ENCODE peak calls at places on chromosomes 5 and 9, in seven cellular contexts. O, A, V, B, K, P and U are unnamed samples.

GRCh38 chr5:39998518-39998917 is 573.7 kb upstream of the DAB2 start:
- DNase-seq in P (no peak), A (peak; percentile 10), O (peak; percentile 3), V (no peak), B (no peak), K (no peak), U (no peak)

GRCh38 chr5:41510176-41510831 is at the start of gene PLCXD3:
- DNase-seq in K (peak; percentile 32), A (no peak), O (no peak), P (peak; percentile 20), B (no peak), V (no peak), U (no peak)

GRCh38 chr9:2127486-2127885 is 112.3 kb downstream of the SMARCA2 start:
- DNase-seq in A (no peak), V (peak; percentile 18), P (no peak), B (no peak), O (no peak), K (no peak), U (no peak)

GRCh38 chr5:125582358-125582757 is 835.9 kb upstream of the ZNF608 start:
- DNase-seq in V (no peak), P (no peak), A (no peak), B (no peak), O (no peak), K (no peak), U (no peak)

GRCh38 chr5:66174338-66174737 is 30.2 kb downstream of the SREK1 start:
- DNase-seq in A (peak; percentile 2), V (peak; percentile 19), P (peak; percentile 61), O (no peak), B (peak; percentile 27), K (no peak), U (no peak)

GRCh38 chr5:115599502-115599901 is 2.8 kb downstream of the TICAM2 start:
- DNase-seq in V (peak; percentile 53), P (peak; percentile 10), K (no peak), B (peak; percentile 27), A (peak; percentile 39), O (no peak), U (no peak)

GRCh38 chr5:33257807-33258491 is 182.8 kb upstream of the TARS1 start:
- DNase-seq in A (no peak), P (peak; percentile 38), K (no peak), O (peak; percentile 64), B (no peak), V (peak; percentile 78), U (no peak)

GRCh38 chr5:89703799-89704198 is 705.8 kb downstream of the CETN3 start:
- DNase-seq in P (no peak), O (no peak), B (no peak), A (no peak), V (no peak), K (no peak), U (no peak)

GRCh38 chr5:98722188-98722587 is 51.3 kb upstream of the RGMB start:
- DNase-seq in O (no peak), P (no peak), B (no peak), V (no peak), K (no peak), A (no peak), U (no peak)

GRCh38 chr5:168339151-168340140 is 48.0 kb downstream of the WWC1 start:
- DNase-seq in K (no peak), P (peak; percentile 28), A (no peak), O (no peak), V (no peak), B (no peak), U (no peak)

GRCh38 chr9:106482733-106483132 is 380.2 kb upstream of the ZNF462 start:
- DNase-seq in B (no peak), P (no peak), V (no peak), K (no peak), O (no peak), A (peak; percentile 60), U (no peak)

GRCh38 chr5:127893232-127893631 is 190.0 kb downstream of the CCDC192 start:
- DNase-seq in V (no peak), P (no peak), K (no peak), B (no peak), A (no peak), O (no peak), U (no peak)

GRCh38 chr5:143186623-143187022 is 216.9 kb downstream of the NR3C1 start:
- DNase-seq in V (no peak), O (no peak), K (no peak), B (no peak), A (peak; percentile 89), P (no peak), U (no peak)

GRCh38 chr5:174735498-174736350 is 11.3 kb downstream of the MSX2 start:
- DNase-seq in K (peak; percentile 76), A (no peak), B (no peak), V (no peak), O (no peak), P (peak; percentile 46), U (peak; percentile 17)

GRCh38 chr9:10274156-10274555 is 338.6 kb downstream of the PTPRD start:
- DNase-seq in P (no peak), A (no peak), V (peak; percentile 30), B (no peak), K (no peak), O (no peak), U (no peak)

GRCh38 chr5:32949571-32949970 is 238.4 kb downstream of the NPR3 start:
- DNase-seq in B (no peak), A (no peak), K (no peak), P (no peak), O (no peak), V (no peak), U (no peak)

GRCh38 chr5:168404366-168404765 is 81.9 kb upstream of the RARS1 start:
- DNase-seq in P (peak; percentile 74), K (no peak), V (peak; percentile 92), A (no peak), B (no peak), O (peak; percentile 79), U (no peak)

GRCh38 chr5:153276151-153276550 is 214.3 kb upstream of the GRIA1 start:
- DNase-seq in P (no peak), B (peak; percentile 35), A (peak; percentile 5), K (no peak), V (no peak), O (peak; percentile 3), U (peak; percentile 16)

GRCh38 chr9:105296889-105297288 is 52.4 kb downstream of the SLC44A1 start:
- DNase-seq in B (no peak), P (peak; percentile 92), O (peak; percentile 86), V (peak; percentile 88), K (peak; percentile 51), A (peak; percentile 49), U (no peak)

GRCh38 chr5:79653843-79654242 is 35.8 kb upstream of the CMYA5 start:
- DNase-seq in B (no peak), O (no peak), V (no peak), A (no peak), P (no peak), K (no peak), U (no peak)

GRCh38 chr5:143435207-143435657 is 31.7 kb upstream of the NR3C1 start:
- DNase-seq in B (peak; percentile 95), P (no peak), O (no peak), K (no peak), A (peak; percentile 99), V (no peak), U (no peak)

GRCh38 chr5:147782053-147783028 is at the start of gene JAKMIP2:
- DNase-seq in O (no peak), V (no peak), P (peak; percentile 69), B (peak; percentile 97), K (no peak), A (peak; percentile 50), U (peak; percentile 9)

GRCh38 chr5:38697013-38697412 is 140.6 kb upstream of the LIFR start:
- DNase-seq in V (no peak), P (no peak), A (no peak), O (no peak), B (no peak), K (no peak), U (no peak)

GRCh38 chr5:170448221-170448620 is 55.6 kb upstream of the KCNIP1 start:
- DNase-seq in B (no peak), V (no peak), O (no peak), P (no peak), K (no peak), A (no peak), U (no peak)

GRCh38 chr9:137141050-137141810 is 2.3 kb downstream of the GRIN1 start:
- DNase-seq in V (no peak), O (no peak), A (no peak), B (no peak), K (no peak), P (no peak), U (no peak)